ENCODE peak calls at places on chromosomes 3 and 15, in seven cellular contexts. Y is ovary; E is CD8-positive, alpha-beta memory T cell; G is CD8-positive, alpha-beta T cell; Z is mammary epithelial cell; K is testis; M is BE2C. B is an unnamed sample. For H3K4me1 and H3K36me3, the result is how much of the 10 kb centered on the place peaks cover.

GRCh38 chr3:139937674-139938279 is 2.8 kb downstream of the CLSTN2 start:
- DNase-seq in G (no peak), E (no peak), M (peak), K (peak), Y (peak), Z (peak), B (peak)

GRCh38 chr3:179973024-179973423 is 63.7 kb downstream of the PEX5L start:
- DNase-seq in K (no peak), E (no peak), Y (no peak), M (no peak), Z (peak), G (no peak), B (no peak)

GRCh38 chr3:156307704-156308103 is 187.3 kb downstream of the KCNAB1 start:
- DNase-seq in G (no peak), E (no peak), Z (peak), Y (peak), M (no peak), K (peak), B (no peak)

GRCh38 chr3:81743096-81744025 is 18.1 kb downstream of the GBE1 start:
- DNase-seq in Y (peak), K (no peak), M (peak), G (no peak), Z (peak), E (no peak), B (peak)

GRCh38 chr3:47162695-47163022 is 1.3 kb downstream of the SETD2 start:
- DNase-seq in K (no peak), Y (no peak), M (no peak), G (no peak), Z (peak), E (no peak), B (no peak)

GRCh38 chr15:33013827-33014445 is 180.6 kb downstream of the FMN1 start:
- DNase-seq in K (no peak), Z (peak), G (no peak), Y (no peak), E (no peak), M (no peak), B (no peak)

GRCh38 chr3:34016925-34017592 is 218.6 kb downstream of the PDCD6IP start:
- DNase-seq in E (peak), Z (peak), K (no peak), G (peak), M (no peak), Y (no peak), B (no peak)

GRCh38 chr3:2967851-2968250 is 142.3 kb downstream of the IL5RA start:
- DNase-seq in G (no peak), K (no peak), M (no peak), Z (no peak), E (no peak), Y (no peak), B (peak)

GRCh38 chr3:157130881-157131251 is 29.1 kb downstream of the CCNL1 start:
- DNase-seq in K (no peak), Y (no peak), E (no peak), M (no peak), Z (no peak), G (no peak), B (no peak)

GRCh38 chr3:10248984-10249748 is 907 bp downstream of the TATDN2 start:
- DNase-seq in E (peak), G (peak), Z (peak), Y (peak), K (peak), M (peak), B (peak)

GRCh38 chr3:111768076-111768475 is 91.0 kb upstream of the PHLDB2 start:
- DNase-seq in G (no peak), M (no peak), Y (no peak), E (no peak), Z (no peak), K (no peak), B (no peak)

GRCh38 chr15:45454825-45455224 is 67.7 kb downstream of the SLC30A4 start:
- DNase-seq in Y (peak), M (no peak), Z (peak), K (peak), E (peak), G (peak), B (peak)

GRCh38 chr3:167078070-167078622 is 302.0 kb downstream of the ZBBX start:
- DNase-seq in K (no peak), Y (no peak), G (no peak), M (no peak), Z (no peak), E (no peak), B (no peak)

GRCh38 chr15:99673118-99673517 is 60.1 kb downstream of the LYSMD4 start:
- DNase-seq in G (no peak), E (no peak), Z (no peak), Y (no peak), M (no peak), K (no peak), B (no peak)

GRCh38 chr3:61769266-61769665 is 207.9 kb downstream of the PTPRG start:
- DNase-seq in G (no peak), K (no peak), Y (no peak), Z (no peak), M (no peak), E (no peak), B (no peak)

GRCh38 chr3:144381607-144382006 is 410.0 kb downstream of the DIPK2A start:
- DNase-seq in E (no peak), M (no peak), G (no peak), Y (no peak), K (no peak), Z (no peak), B (no peak)

GRCh38 chr15:99507016-99507731 is 58.6 kb upstream of the MEF2A start:
- DNase-seq in Y (peak), E (no peak), M (peak), K (peak), G (no peak), Z (no peak), B (peak)

GRCh38 chr3:159804726-159805410 is 183.8 kb upstream of the IL12A start:
- DNase-seq in G (no peak), K (peak), M (peak), Z (peak), Y (peak), E (no peak), B (peak)

GRCh38 chr15:60590935-60591490 is 112.1 kb upstream of the ICE2 start:
- DNase-seq in M (peak), G (peak), K (peak), Z (no peak), E (peak), Y (peak), B (peak)

GRCh38 chr15:95734422-95735316 is 595.8 kb upstream of the NR2F2 start:
- DNase-seq in E (no peak), Z (peak), G (no peak), K (no peak), M (no peak), Y (no peak), B (peak)

GRCh38 chr3:42489937-42490227 is 12.6 kb upstream of the VIPR1 start:
- DNase-seq in Y (no peak), E (no peak), Z (no peak), G (no peak), M (no peak), K (no peak), B (no peak)

GRCh38 chr15:77064118-77064517 is 6.8 kb downstream of the TSPAN3 start:
- DNase-seq in Z (no peak), K (no peak), G (no peak), E (no peak), Y (no peak), M (no peak), B (no peak)

GRCh38 chr3:197994736-197995135 is 34.7 kb downstream of the LMLN start:
- DNase-seq in Y (no peak), E (no peak), K (no peak), G (no peak), Z (no peak), M (no peak), B (no peak)

GRCh38 chr3:122800838-122801237 is 6.0 kb downstream of the SLC49A4 start:
- DNase-seq in Z (peak), M (no peak), E (no peak), Y (no peak), G (no peak), K (no peak), B (no peak)

GRCh38 chr3:194379651-194380050 is 10.1 kb upstream of the LRRC15 start:
- DNase-seq in Y (no peak), K (no peak), Z (no peak), E (no peak), G (no peak), M (no peak), B (no peak)

DNA sequence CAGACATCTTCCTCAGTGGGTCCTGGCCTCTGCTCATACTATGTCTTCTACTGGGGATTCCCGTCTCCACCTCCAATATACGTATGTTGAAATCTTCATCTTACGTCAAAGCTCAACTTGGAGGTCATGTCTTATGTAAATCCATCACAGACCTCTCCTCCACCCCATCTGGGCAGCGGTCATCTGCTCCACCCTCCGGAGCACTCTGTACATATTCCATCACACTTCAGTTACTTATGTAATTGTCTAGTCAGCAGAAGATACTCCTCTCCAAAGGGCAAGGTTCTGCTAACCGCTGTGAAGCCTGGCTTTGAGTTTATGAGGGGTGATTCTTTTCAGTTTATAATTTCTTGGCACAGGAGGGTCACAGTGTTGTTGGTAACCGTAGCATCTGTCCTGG is 22.0 kb downstream of the MAP2K1 start:
- DNase-seq in K (no peak), M (no peak), Z (no peak), Y (no peak), G (no peak), E (no peak), B (no peak)
- H3K4me1 ChIP-seq in K (under half), M (under half), Z (under half), Y (under half), G (half or more), E (half or more), B (half or more)

GRCh38 chr15:51095681-51096331 is 1.1 kb upstream of the TNFAIP8L3 start:
- DNase-seq in M (no peak), Z (no peak), Y (no peak), G (no peak), E (no peak), K (no peak), B (no peak)
- H3K4me3 ChIP-seq in M (no peak), Z (no peak), Y (peak), G (no peak), E (no peak), K (peak), B (no peak)

GRCh38 chr15:22891426-22892210 is 53.2 kb downstream of the NIPA2 start:
- DNase-seq in G (no peak), Y (no peak), K (no peak), Z (no peak), E (no peak), M (no peak), B (no peak)

GRCh38 chr15:22892333-22892732 is 53.9 kb downstream of the NIPA2 start:
- DNase-seq in Y (no peak), Z (no peak), K (peak), G (no peak), M (no peak), E (no peak), B (no peak)

GRCh38 chr15:22895465-22896190 is 57.2 kb downstream of the NIPA2 start:
- DNase-seq in E (no peak), Z (peak), K (no peak), Y (no peak), M (no peak), G (no peak), B (peak)

GRCh38 chr15:22893881-22894280 is 55.4 kb downstream of the NIPA2 start:
- DNase-seq in E (no peak), K (no peak), Y (no peak), G (no peak), M (no peak), Z (no peak), B (no peak)

GRCh38 chr15:22893081-22893480 is 54.6 kb downstream of the NIPA2 start:
- DNase-seq in M (no peak), Z (no peak), G (no peak), E (no peak), K (no peak), Y (no peak), B (no peak)
- H3K36me3 ChIP-seq in M (under half), Z (under half), G (under half), E (under half), K (under half), Y (under half), B (under half)

GRCh38 chr15:53447053-53447574 is 312.3 kb downstream of the WDR72 start:
- DNase-seq in E (no peak), Z (no peak), Y (no peak), K (no peak), M (no peak), G (no peak), B (no peak)
- H3K4me1 ChIP-seq in E (under half), Z (under half), Y (under half), K (under half), M (under half), G (under half), B (under half)

GRCh38 chr15:42918047-42918446 is 2.5 kb downstream of the TTBK2 start:
- DNase-seq in Y (no peak), M (no peak), E (no peak), K (no peak), G (no peak), Z (no peak), B (no peak)

GRCh38 chr15:42919308-42919707 is 1.3 kb downstream of the TTBK2 start:
- DNase-seq in G (no peak), Z (peak), Y (no peak), E (no peak), M (no peak), K (no peak), B (peak)

GRCh38 chr15:42911058-42911592 is 9.5 kb downstream of the TTBK2 start:
- DNase-seq in M (no peak), Y (no peak), K (no peak), Z (no peak), G (no peak), E (no peak), B (no peak)

GRCh38 chr15:42915654-42916053 is 4.9 kb downstream of the TTBK2 start:
- DNase-seq in M (no peak), Y (no peak), G (no peak), K (no peak), E (no peak), Z (no peak), B (no peak)

GRCh38 chr15:42914728-42915497 is 5.7 kb downstream of the TTBK2 start:
- DNase-seq in E (no peak), K (no peak), G (no peak), Z (no peak), Y (no peak), M (no peak), B (no peak)
- H3K4me3 ChIP-seq in E (no peak), K (no peak), G (no peak), Z (no peak), Y (no peak), M (no peak), B (peak)

GRCh38 chr3:62990704-62991413 is 115.6 kb upstream of the CADPS start:
- DNase-seq in K (no peak), Z (no peak), Y (no peak), G (no peak), E (no peak), M (no peak), B (no peak)
- H3K36me3 ChIP-seq in K (under half), Z (under half), Y (under half), G (under half), E (under half), M (under half), B (under half)

GRCh38 chr3:188253800-188254452 is 100.0 kb downstream of the LPP start:
- DNase-seq in Z (no peak), M (no peak), E (no peak), G (no peak), K (no peak), Y (no peak), B (no peak)

GRCh38 chr3:188255190-188255589 is 101.2 kb downstream of the LPP start:
- DNase-seq in Y (no peak), Z (no peak), M (no peak), K (no peak), G (no peak), E (no peak), B (no peak)

GRCh38 chr3:188256764-188257163 is 102.8 kb downstream of the LPP start:
- DNase-seq in M (no peak), Y (no peak), E (no peak), K (no peak), Z (no peak), G (no peak), B (no peak)

GRCh38 chr3:188254489-188255070 is 100.6 kb downstream of the LPP start:
- DNase-seq in G (no peak), K (no peak), M (no peak), Y (no peak), E (no peak), Z (no peak), B (no peak)

DNA sequence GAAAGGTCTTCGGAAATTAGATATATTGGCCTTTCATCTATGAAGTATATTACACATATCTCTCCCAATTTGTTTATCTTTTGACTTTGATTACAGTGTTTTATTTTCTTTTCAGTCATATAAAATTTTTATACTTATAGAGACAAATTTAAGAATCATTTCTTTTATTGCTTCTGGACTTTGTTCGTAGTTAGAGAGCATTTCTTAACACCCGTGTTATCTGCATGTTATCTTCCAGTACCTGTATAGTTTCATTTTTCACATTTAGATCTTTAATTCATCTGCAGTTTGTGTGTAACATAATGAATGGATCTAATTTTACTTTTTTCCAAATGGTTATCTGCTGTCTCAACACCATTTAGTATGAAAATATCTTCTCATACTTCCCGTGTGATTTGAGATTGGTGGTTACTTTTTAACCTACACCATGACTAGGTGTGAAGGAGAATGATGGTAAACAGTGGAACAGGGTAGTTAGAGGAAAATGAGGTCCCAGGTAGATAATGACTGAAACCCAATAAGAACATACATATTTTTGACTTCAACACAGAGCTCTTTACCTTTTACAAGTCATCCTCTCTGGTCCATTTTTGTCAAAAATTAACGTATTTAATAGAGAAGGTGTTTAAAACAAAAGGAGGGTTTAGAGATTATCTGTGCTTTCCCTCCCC is 99.3 kb downstream of the LPP start:
- DNase-seq in Z (no peak), K (no peak), Y (no peak), G (no peak), E (no peak), M (no peak), B (no peak)
- H3K4me1 ChIP-seq in Z (under half), K (under half), Y (under half), G (under half), E (under half), M (under half), B (under half)

GRCh38 chr3:129558772-129559564 is 16.0 kb downstream of the H1-8 start:
- DNase-seq in E (no peak), Y (no peak), Z (no peak), K (no peak), G (no peak), M (peak), B (peak)

GRCh38 chr3:129559565-129560079 is 16.6 kb downstream of the H1-8 start:
- DNase-seq in M (no peak), E (no peak), K (no peak), G (no peak), Y (no peak), Z (no peak), B (no peak)

GRCh38 chr3:129561619-129562248 is 18.8 kb downstream of the H1-8 start:
- DNase-seq in Z (no peak), M (peak), E (no peak), G (no peak), K (no peak), Y (no peak), B (no peak)

GRCh38 chr3:129560931-129561594 is 18.1 kb downstream of the H1-8 start:
- DNase-seq in M (peak), E (no peak), G (no peak), Y (peak), Z (no peak), K (peak), B (peak)

GRCh38 chr3:129560269-129560787 is 17.4 kb downstream of the H1-8 start:
- DNase-seq in Z (no peak), K (peak), E (no peak), M (peak), Y (peak), G (no peak), B (peak)
- H3K4me3 ChIP-seq in Z (no peak), K (no peak), E (no peak), M (peak), Y (peak), G (no peak), B (peak)

GRCh38 chr15:80183886-80184285 is 31.1 kb downstream of the FAH start:
- DNase-seq in E (no peak), Y (no peak), G (no peak), K (no peak), Z (no peak), M (no peak), B (peak)
- H3K36me3 ChIP-seq in E (under half), Y (under half), G (under half), K (under half), Z (under half), M (under half), B (under half)

GRCh38 chr15:75704263-75704615 is 8.4 kb downstream of the CSPG4 start:
- DNase-seq in Z (no peak), Y (no peak), M (no peak), E (no peak), G (no peak), K (no peak), B (no peak)

GRCh38 chr15:75706682-75706954 is 6.0 kb downstream of the CSPG4 start:
- DNase-seq in M (no peak), Y (no peak), Z (no peak), K (no peak), E (no peak), G (no peak), B (no peak)

GRCh38 chr15:75704618-75705017 is 8.0 kb downstream of the CSPG4 start:
- DNase-seq in E (no peak), Z (no peak), Y (no peak), K (no peak), G (no peak), M (no peak), B (no peak)

GRCh38 chr15:75702431-75702830 is 10.2 kb downstream of the CSPG4 start:
- DNase-seq in Z (no peak), G (no peak), E (no peak), K (no peak), M (no peak), Y (no peak), B (no peak)

GRCh38 chr15:75705854-75706681 is 6.6 kb downstream of the CSPG4 start:
- DNase-seq in Y (no peak), Z (no peak), G (no peak), E (no peak), M (no peak), K (no peak), B (no peak)
- H3K4me1 ChIP-seq in Y (under half), Z (under half), G (under half), E (under half), M (under half), K (under half), B (under half)

B was measured in SJCRH30.